ENCODE peak calls at places on chromosome 2, in seven cellular contexts. One of them, this sample, is unnamed.
A peak's percentile ranks its signal among the peaks of the same experiment; 100 is the strongest.

GRCh38 chr2:219025637-219026585 is 15.4 kb downstream of the CFAP65 start:
- DNase-seq in upper lobe of right lung: no peak
- DNase-seq in left kidney: no peak
- DNase-seq in small intestine: no peak
- DNase-seq in HTR-8/SVneo: no peak
- DNase-seq in aorta: peak; percentile 32
- DNase-seq in stimulated activated CD8-positive, alpha-beta memory T cell treated with anti-CD3 and anti-CD28 coated beads, Interleukin-12 subunit alpha, Interleukin-12 subunit beta, amount 100 ng/mL, for 4 hours: no peak
- DNase-seq in this sample: no peak

GRCh38 chr2:44130441-44130840 is 38.2 kb upstream of the PPM1B start:
- DNase-seq in small intestine: no peak
- DNase-seq in upper lobe of right lung: no peak
- DNase-seq in aorta: no peak
- DNase-seq in HTR-8/SVneo: no peak
- DNase-seq in left kidney: no peak
- DNase-seq in stimulated activated CD8-positive, alpha-beta memory T cell treated with anti-CD3 and anti-CD28 coated beads, Interleukin-12 subunit alpha, Interleukin-12 subunit beta, amount 100 ng/mL, for 4 hours: no peak
- DNase-seq in this sample: peak; percentile 21

GRCh38 chr2:232293191-232293590 is 85.4 kb upstream of the ALPP start:
- DNase-seq in stimulated activated CD8-positive, alpha-beta memory T cell treated with anti-CD3 and anti-CD28 coated beads, Interleukin-12 subunit alpha, Interleukin-12 subunit beta, amount 100 ng/mL, for 4 hours: no peak
- DNase-seq in HTR-8/SVneo: no peak
- DNase-seq in aorta: no peak
- DNase-seq in upper lobe of right lung: no peak
- DNase-seq in left kidney: no peak
- DNase-seq in small intestine: no peak
- DNase-seq in this sample: no peak

GRCh38 chr2:230877737-230878598 is 13.2 kb downstream of the ITM2C start:
- DNase-seq in stimulated activated CD8-positive, alpha-beta memory T cell treated with anti-CD3 and anti-CD28 coated beads, Interleukin-12 subunit alpha, Interleukin-12 subunit beta, amount 100 ng/mL, for 4 hours: peak; percentile 62
- DNase-seq in aorta: peak; percentile 48
- DNase-seq in upper lobe of right lung: peak; percentile 43
- DNase-seq in left kidney: no peak
- DNase-seq in small intestine: peak; percentile 53
- DNase-seq in HTR-8/SVneo: no peak
- DNase-seq in this sample: no peak

GRCh38 chr2:53755022-53755630 is 12.5 kb upstream of the CHAC2 start:
- DNase-seq in left kidney: no peak
- DNase-seq in HTR-8/SVneo: no peak
- DNase-seq in upper lobe of right lung: peak; percentile 84
- DNase-seq in small intestine: peak; percentile 31
- DNase-seq in stimulated activated CD8-positive, alpha-beta memory T cell treated with anti-CD3 and anti-CD28 coated beads, Interleukin-12 subunit alpha, Interleukin-12 subunit beta, amount 100 ng/mL, for 4 hours: no peak
- DNase-seq in aorta: no peak
- DNase-seq in this sample: no peak

GRCh38 chr2:205766765-205767359 is 84.6 kb downstream of the NRP2 start:
- DNase-seq in upper lobe of right lung: peak; percentile 69
- DNase-seq in stimulated activated CD8-positive, alpha-beta memory T cell treated with anti-CD3 and anti-CD28 coated beads, Interleukin-12 subunit alpha, Interleukin-12 subunit beta, amount 100 ng/mL, for 4 hours: no peak
- DNase-seq in left kidney: peak; percentile 90
- DNase-seq in HTR-8/SVneo: peak; percentile 48
- DNase-seq in aorta: no peak
- DNase-seq in small intestine: peak; percentile 72
- DNase-seq in this sample: peak; percentile 52

GRCh38 chr2:197052371-197052770 is 125.9 kb upstream of the PGAP1 start:
- DNase-seq in left kidney: no peak
- DNase-seq in aorta: no peak
- DNase-seq in small intestine: no peak
- DNase-seq in HTR-8/SVneo: no peak
- DNase-seq in stimulated activated CD8-positive, alpha-beta memory T cell treated with anti-CD3 and anti-CD28 coated beads, Interleukin-12 subunit alpha, Interleukin-12 subunit beta, amount 100 ng/mL, for 4 hours: no peak
- DNase-seq in upper lobe of right lung: no peak
- DNase-seq in this sample: no peak

GRCh38 chr2:155965415-155966070 is 367.0 kb downstream of the NR4A2 start:
- DNase-seq in stimulated activated CD8-positive, alpha-beta memory T cell treated with anti-CD3 and anti-CD28 coated beads, Interleukin-12 subunit alpha, Interleukin-12 subunit beta, amount 100 ng/mL, for 4 hours: no peak
- DNase-seq in HTR-8/SVneo: peak; percentile 4
- DNase-seq in aorta: no peak
- DNase-seq in upper lobe of right lung: no peak
- DNase-seq in left kidney: no peak
- DNase-seq in small intestine: no peak
- DNase-seq in this sample: no peak

GRCh38 chr2:191190439-191190838 is 39.6 kb upstream of the STAT4 start:
- DNase-seq in aorta: no peak
- DNase-seq in stimulated activated CD8-positive, alpha-beta memory T cell treated with anti-CD3 and anti-CD28 coated beads, Interleukin-12 subunit alpha, Interleukin-12 subunit beta, amount 100 ng/mL, for 4 hours: no peak
- DNase-seq in HTR-8/SVneo: no peak
- DNase-seq in upper lobe of right lung: no peak
- DNase-seq in small intestine: no peak
- DNase-seq in left kidney: no peak
- DNase-seq in this sample: no peak

GRCh38 chr2:8841962-8842361 is 4.5 kb upstream of the KIDINS220 start:
- DNase-seq in HTR-8/SVneo: no peak
- DNase-seq in small intestine: no peak
- DNase-seq in aorta: no peak
- DNase-seq in left kidney: no peak
- DNase-seq in upper lobe of right lung: no peak
- DNase-seq in stimulated activated CD8-positive, alpha-beta memory T cell treated with anti-CD3 and anti-CD28 coated beads, Interleukin-12 subunit alpha, Interleukin-12 subunit beta, amount 100 ng/mL, for 4 hours: no peak
- DNase-seq in this sample: no peak